ENCODE peak calls at places on chromosomes 1 and 21, in four cellular contexts. H, C, G and S are unnamed samples.

GRCh38 chr1:43666608-43667007 is 16.7 kb downstream of the KDM4A start:
- DNase-seq in H (no peak), C (no peak), G (no peak), S (no peak)

GRCh38 chr1:180507826-180508724 is 5.7 kb upstream of the ACBD6 start:
- DNase-seq in H (peak), C (no peak), G (no peak), S (no peak)

GRCh38 chr1:67683306-67683705 is 1.7 kb upstream of the GADD45A start:
- DNase-seq in H (no peak), C (no peak), G (no peak), S (no peak)

GRCh38 chr1:222824641-222825040 is 9.8 kb downstream of the DISP1 start:
- DNase-seq in H (no peak), C (no peak), G (no peak), S (no peak)

GRCh38 chr1:12333036-12333785 is 103.4 kb downstream of the VPS13D start:
- DNase-seq in H (peak), C (no peak), G (no peak), S (no peak)

GRCh38 chr21:39182484-39183271 is 573 bp downstream of the PSMG1 start:
- DNase-seq in H (no peak), C (no peak), G (no peak), S (no peak)

GRCh38 chr1:2208309-2209239 is 14.0 kb upstream of the FAAP20 start:
- DNase-seq in H (no peak), C (no peak), G (no peak), S (no peak)

GRCh38 chr1:198970919-198971318 is 332.1 kb downstream of the PTPRC start:
- DNase-seq in H (peak), C (no peak), G (no peak), S (no peak)

GRCh38 chr21:34632498-34632897 is 17.6 kb upstream of the RCAN1 start:
- DNase-seq in H (no peak), C (no peak), G (no peak), S (no peak)

GRCh38 chr1:56435434-56436337 is 143.7 kb downstream of the PLPP3 start:
- DNase-seq in H (no peak), C (no peak), G (no peak), S (no peak)

GRCh38 chr21:46051821-46052675 is 45.9 kb upstream of the COL6A2 start:
- DNase-seq in H (no peak), C (no peak), G (no peak), S (no peak)

GRCh38 chr1:167517535-167518330 is 596 bp downstream of the CD247 start:
- DNase-seq in H (no peak), C (peak), G (peak), S (no peak)

GRCh38 chr1:98555814-98556213 is 105.7 kb upstream of the SNX7 start:
- DNase-seq in H (no peak), C (no peak), G (no peak), S (no peak)

GRCh38 chr1:179785025-179785424 is 41.9 kb downstream of the FAM163A start:
- DNase-seq in H (no peak), C (no peak), G (no peak), S (no peak)

GRCh38 chr1:65469126-65469888 is 48.8 kb downstream of the LEPR start:
- DNase-seq in H (no peak), C (no peak), G (no peak), S (no peak)

GRCh38 chr1:234125283-234125682 is 220.8 kb downstream of the SLC35F3 start:
- DNase-seq in H (no peak), C (no peak), G (peak), S (peak)

GRCh38 chr21:46428987-46429710 is 29.5 kb upstream of the DIP2A start:
- DNase-seq in H (no peak), C (no peak), G (no peak), S (no peak)

GRCh38 chr1:241614572-241614971 is 25.6 kb downstream of the CHML start:
- DNase-seq in H (no peak), C (no peak), G (no peak), S (no peak)

GRCh38 chr1:158121604-158122254 is 59.0 kb upstream of the CD1D start:
- DNase-seq in H (no peak), C (peak), G (no peak), S (no peak)

GRCh38 chr1:48495166-48495565 is 23.2 kb upstream of the SPATA6 start:
- DNase-seq in H (no peak), C (no peak), G (no peak), S (no peak)

GRCh38 chr21:16863541-16863940 is 649.3 kb upstream of the CXADR start:
- DNase-seq in H (no peak), C (no peak), G (no peak), S (no peak)

GRCh38 chr1:164369698-164370365 is 189.2 kb upstream of the PBX1 start:
- DNase-seq in H (peak), C (no peak), G (no peak), S (no peak)

GRCh38 chr1:226696552-226696951 is 42.5 kb downstream of the ITPKB start:
- DNase-seq in H (no peak), C (no peak), G (no peak), S (no peak)

GRCh38 chr1:92975551-92976232 is 14.4 kb upstream of the DIPK1A start:
- DNase-seq in H (no peak), C (no peak), G (no peak), S (no peak)

GRCh38 chr1:32266926-32267645 is 16.0 kb downstream of the LCK start:
- DNase-seq in H (no peak), C (no peak), G (no peak), S (no peak)

GRCh38 chr1:174080819-174081218 is 58.7 kb upstream of the RC3H1 start:
- DNase-seq in H (no peak), C (no peak), G (no peak), S (no peak)

GRCh38 chr21:44286086-44286715 is 525 bp downstream of the AIRE start:
- DNase-seq in H (no peak), C (no peak), G (no peak), S (no peak)

GRCh38 chr1:226121049-226121586 is 58.6 kb downstream of the H3-3A start:
- DNase-seq in H (no peak), C (no peak), G (no peak), S (no peak)

GRCh38 chr1:8373547-8374270 is 55.8 kb downstream of the SLC45A1 start:
- DNase-seq in H (no peak), C (no peak), G (no peak), S (no peak)

GRCh38 chr21:38306407-38306806 is 49.6 kb downstream of the KCNJ15 start:
- DNase-seq in H (peak), C (no peak), G (no peak), S (no peak)

GRCh38 chr21:41207401-41208388 is 39.7 kb downstream of the BACE2 start:
- DNase-seq in H (no peak), C (no peak), G (no peak), S (no peak)

GRCh38 chr1:84508510-84508909 is 2.1 kb upstream of the GNG5 start:
- DNase-seq in H (no peak), C (no peak), G (no peak), S (no peak)

GRCh38 chr1:7899741-7900140 is 40.9 kb downstream of the TNFRSF9 start:
- DNase-seq in H (no peak), C (no peak), G (no peak), S (no peak)